ENCODE peak calls at places on chromosome X, in ten cellular contexts. J is GM04504, O is AG08396, Y is iris pigment epithelial cell, Q is activated T-cell treated with anti-CD3 and anti-CD28 coated beads for 1 hour, W is CD14-positive monocyte, L is neural crest cell, U is cardiac fibroblast, K is kidney glomerular epithelial cell, V is K562. B is an unnamed sample.
A peak's percentile ranks its signal among the peaks of the same experiment; 100 is the strongest.

GRCh38 chrX:38500886-38501285 is 60.5 kb upstream of the TSPAN7 start:
- DNase-seq in J (no peak), O (no peak), Y (no peak), Q (no peak), W (no peak), L (no peak), U (no peak), K (no peak), V (no peak), B (no peak)

GRCh38 chrX:138709886-138710285 is 1.6 kb downstream of the FGF13 start:
- DNase-seq in J (no peak), O (no peak), Y (peak; percentile 1), Q (no peak), W (no peak), L (no peak), U (no peak), K (no peak), V (no peak), B (no peak)

GRCh38 chrX:16436348-16437188 is 213.4 kb upstream of the S100G start:
- DNase-seq in J (peak; percentile 75), O (peak; percentile 59), Y (peak; percentile 63), Q (peak; percentile 41), W (peak; percentile 40), L (peak; percentile 88), U (peak; percentile 71), K (peak; percentile 30), V (peak; percentile 79), B (peak; percentile 83)

GRCh38 chrX:24858004-24858746 is 157.6 kb downstream of the ARX start:
- DNase-seq in J (no peak), O (no peak), Y (peak; percentile 45), Q (no peak), W (no peak), L (no peak), U (peak; percentile 69), K (no peak), V (no peak), B (no peak)

GRCh38 chrX:80876877-80877276 is 67.2 kb upstream of the BRWD3 start:
- DNase-seq in J (peak; percentile 16), O (peak; percentile 22), Y (peak; percentile 46), Q (no peak), W (no peak), L (no peak), U (peak; percentile 51), K (no peak), V (peak; percentile 33), B (no peak)

GRCh38 chrX:10450229-10450958 is 170.0 kb downstream of the MID1 start:
- DNase-seq in J (peak; percentile 48), O (peak; percentile 8), Y (peak; percentile 85), Q (no peak), W (no peak), L (no peak), U (peak; percentile 85), K (peak; percentile 44), V (no peak), B (no peak)

GRCh38 chrX:16491461-16491860 is 158.5 kb upstream of the S100G start:
- DNase-seq in J (no peak), O (no peak), Y (no peak), Q (no peak), W (no peak), L (no peak), U (peak; percentile 17), K (no peak), V (no peak), B (no peak)

GRCh38 chrX:810186-810585 is 179.6 kb downstream of the SHOX start:
- DNase-seq in J (no peak), O (no peak), Y (no peak), Q (no peak), W (no peak), L (no peak), U (no peak), K (no peak), V (no peak), B (no peak)

GRCh38 chrX:70664726-70665125 is 220.1 kb downstream of the DLG3 start:
- DNase-seq in J (peak; percentile 0), O (peak; percentile 13), Y (peak; percentile 31), Q (no peak), W (no peak), L (no peak), U (peak; percentile 36), K (peak; percentile 1), V (peak; percentile 23), B (no peak)

GRCh38 chrX:140151316-140151715 is 186.0 kb upstream of the CXorf66 start:
- DNase-seq in J (no peak), O (no peak), Y (no peak), Q (no peak), W (no peak), L (no peak), U (no peak), K (no peak), V (no peak), B (no peak)

GRCh38 chrX:81305240-81305639 is 103.3 kb downstream of the SH3BGRL start:
- DNase-seq in J (no peak), O (no peak), Y (no peak), Q (no peak), W (no peak), L (no peak), U (no peak), K (no peak), V (no peak), B (no peak)

GRCh38 chrX:80578518-80579105 is 158.4 kb downstream of the TENT5D start:
- DNase-seq in J (peak; percentile 3), O (peak; percentile 33), Y (peak; percentile 21), Q (no peak), W (no peak), L (no peak), U (peak; percentile 38), K (peak; percentile 1), V (peak; percentile 56), B (no peak)

GRCh38 chrX:41452972-41453371 is 5.8 kb downstream of the NYX start:
- DNase-seq in J (no peak), O (no peak), Y (peak; percentile 76), Q (no peak), W (no peak), L (no peak), U (peak; percentile 30), K (no peak), V (no peak), B (no peak)

GRCh38 chrX:47529548-47529947 is 31.5 kb upstream of the ARAF start:
- DNase-seq in J (no peak), O (no peak), Y (no peak), Q (no peak), W (no peak), L (no peak), U (no peak), K (no peak), V (no peak), B (no peak)

GRCh38 chrX:44915361-44915868 is 42.4 kb downstream of the KDM6A start:
- DNase-seq in J (no peak), O (no peak), Y (peak; percentile 47), Q (no peak), W (no peak), L (no peak), U (peak; percentile 32), K (no peak), V (peak; percentile 77), B (no peak)

GRCh38 chrX:150573702-150574101 is 5.3 kb downstream of the MTM1 start:
- DNase-seq in J (no peak), O (no peak), Y (no peak), Q (no peak), W (no peak), L (no peak), U (no peak), K (no peak), V (no peak), B (no peak)

GRCh38 chrX:38571058-38571457 is 9.7 kb downstream of the TSPAN7 start:
- DNase-seq in J (no peak), O (no peak), Y (no peak), Q (no peak), W (no peak), L (no peak), U (no peak), K (no peak), V (no peak), B (no peak)

GRCh38 chrX:120560405-120560841 is 339 bp downstream of the CUL4B start:
- DNase-seq in J (no peak), O (no peak), Y (peak; percentile 64), Q (peak; percentile 16), W (no peak), L (peak; percentile 1), U (no peak), K (peak; percentile 67), V (no peak), B (peak; percentile 23)

GRCh38 chrX:102976793-102977495 is 39.9 kb downstream of the RAB40AL start:
- DNase-seq in J (peak; percentile 49), O (peak; percentile 14), Y (peak; percentile 10), Q (no peak), W (no peak), L (no peak), U (no peak), K (peak; percentile 2), V (no peak), B (no peak)

GRCh38 chrX:23334871-23335599 is 386 bp downstream of the PTCHD1 start:
- DNase-seq in J (no peak), O (no peak), Y (no peak), Q (no peak), W (no peak), L (peak; percentile 7), U (no peak), K (no peak), V (no peak), B (peak; percentile 12)

GRCh38 chrX:139640259-139640658 is 67.7 kb downstream of the MCF2 start:
- DNase-seq in J (no peak), O (no peak), Y (no peak), Q (no peak), W (no peak), L (no peak), U (no peak), K (no peak), V (no peak), B (no peak)

GRCh38 chrX:57906790-57907189 is 3.5 kb downstream of the ZXDA start:
- DNase-seq in J (no peak), O (peak; percentile 20), Y (peak; percentile 75), Q (no peak), W (no peak), L (no peak), U (peak; percentile 65), K (no peak), V (no peak), B (no peak)